ENCODE peak calls at places on chromosomes 11 and 22, in six cellular contexts. One of them, this sample, is unnamed.

GRCh38 chr11:14673824-14674432 is 30.3 kb downstream of the PDE3B start:
- DNase-seq in HCT116: no peak
- DNase-seq in A549: no peak
- DNase-seq in K562: no peak
- DNase-seq in HepG2: no peak
- DNase-seq in SK-N-SH: no peak
- DNase-seq in this sample: no peak

GRCh38 chr22:40385041-40385782 is 14.8 kb downstream of the SGSM3 start:
- DNase-seq in SK-N-SH: no peak
- DNase-seq in HepG2: no peak
- DNase-seq in A549: no peak
- DNase-seq in HCT116: no peak
- DNase-seq in K562: no peak
- DNase-seq in this sample: no peak

GRCh38 chr11:66063900-66064299 is 6.2 kb upstream of the PACS1 start:
- DNase-seq in HepG2: no peak
- DNase-seq in A549: no peak
- DNase-seq in K562: no peak
- DNase-seq in HCT116: no peak
- DNase-seq in SK-N-SH: no peak
- DNase-seq in this sample: no peak

GRCh38 chr11:102430158-102430836 is 22.3 kb downstream of the TMEM123 start:
- DNase-seq in HepG2: no peak
- DNase-seq in HCT116: no peak
- DNase-seq in K562: no peak
- DNase-seq in SK-N-SH: no peak
- DNase-seq in A549: no peak
- DNase-seq in this sample: no peak

GRCh38 chr11:77244277-77245014 is 57.0 kb downstream of the GDPD4 start:
- DNase-seq in A549: no peak
- DNase-seq in HepG2: peak; percentile 16
- DNase-seq in K562: no peak
- DNase-seq in HCT116: no peak
- DNase-seq in SK-N-SH: no peak
- DNase-seq in this sample: no peak

GRCh38 chr22:46538816-46539163 is 1.4 kb upstream of the CELSR1 start:
- DNase-seq in SK-N-SH: no peak
- DNase-seq in HepG2: no peak
- DNase-seq in HCT116: no peak
- DNase-seq in A549: no peak
- DNase-seq in K562: no peak
- DNase-seq in this sample: no peak

GRCh38 chr11:134558258-134558835 is 146.3 kb upstream of the B3GAT1 start:
- DNase-seq in HCT116: no peak
- DNase-seq in HepG2: no peak
- DNase-seq in K562: no peak
- DNase-seq in A549: no peak
- DNase-seq in SK-N-SH: no peak
- DNase-seq in this sample: no peak

GRCh38 chr11:99419991-99420390 is 399.2 kb downstream of the CNTN5 start:
- DNase-seq in A549: no peak
- DNase-seq in SK-N-SH: no peak
- DNase-seq in K562: no peak
- DNase-seq in HCT116: no peak
- DNase-seq in HepG2: no peak
- DNase-seq in this sample: no peak

GRCh38 chr11:58625086-58625485 is 2.6 kb downstream of the CNTF start:
- DNase-seq in SK-N-SH: no peak
- DNase-seq in K562: no peak
- DNase-seq in A549: no peak
- DNase-seq in HepG2: no peak
- DNase-seq in HCT116: no peak
- DNase-seq in this sample: no peak

GRCh38 chr11:8341966-8342365 is 78.3 kb upstream of the LMO1 start:
- DNase-seq in HCT116: no peak
- DNase-seq in A549: no peak
- DNase-seq in K562: no peak
- DNase-seq in HepG2: no peak
- DNase-seq in SK-N-SH: no peak
- DNase-seq in this sample: no peak

GRCh38 chr11:11612439-11612838 is 9.4 kb downstream of the GALNT18 start:
- DNase-seq in SK-N-SH: no peak
- DNase-seq in A549: no peak
- DNase-seq in HCT116: no peak
- DNase-seq in K562: no peak
- DNase-seq in HepG2: no peak
- DNase-seq in this sample: no peak

GRCh38 chr22:37544955-37545702 is 15.2 kb upstream of the CDC42EP1 start:
- DNase-seq in K562: no peak
- DNase-seq in HCT116: no peak
- DNase-seq in SK-N-SH: peak; percentile 56
- DNase-seq in A549: peak; percentile 62
- DNase-seq in HepG2: peak; percentile 81
- DNase-seq in this sample: peak; percentile 94

GRCh38 chr11:85855341-85855656 is at the start of gene CCDC83:
- DNase-seq in K562: no peak
- DNase-seq in HepG2: no peak
- DNase-seq in A549: no peak
- DNase-seq in SK-N-SH: no peak
- DNase-seq in HCT116: no peak
- DNase-seq in this sample: peak; percentile 65

GRCh38 chr11:7524831-7525230 is 11.0 kb downstream of the PPFIBP2 start:
- DNase-seq in HCT116: no peak
- DNase-seq in K562: no peak
- DNase-seq in HepG2: no peak
- DNase-seq in SK-N-SH: no peak
- DNase-seq in A549: no peak
- DNase-seq in this sample: no peak

GRCh38 chr11:10072841-10073240 is 221.2 kb downstream of the SBF2 start:
- DNase-seq in HepG2: no peak
- DNase-seq in SK-N-SH: no peak
- DNase-seq in HCT116: no peak
- DNase-seq in K562: no peak
- DNase-seq in A549: no peak
- DNase-seq in this sample: no peak

GRCh38 chr22:47458348-47458747 is 695.9 kb downstream of the TBC1D22A start:
- DNase-seq in SK-N-SH: no peak
- DNase-seq in HepG2: no peak
- DNase-seq in A549: no peak
- DNase-seq in HCT116: no peak
- DNase-seq in K562: no peak
- DNase-seq in this sample: no peak

GRCh38 chr11:23711981-23712380 is 784.9 kb upstream of the LUZP2 start:
- DNase-seq in HCT116: no peak
- DNase-seq in K562: no peak
- DNase-seq in SK-N-SH: no peak
- DNase-seq in HepG2: no peak
- DNase-seq in A549: no peak
- DNase-seq in this sample: peak; percentile 39

GRCh38 chr11:80280737-80281136 is 839.9 kb upstream of the TENM4 start:
- DNase-seq in HepG2: no peak
- DNase-seq in K562: no peak
- DNase-seq in SK-N-SH: no peak
- DNase-seq in HCT116: no peak
- DNase-seq in A549: no peak
- DNase-seq in this sample: no peak

GRCh38 chr11:46250071-46251052 is 27.1 kb upstream of the CREB3L1 start:
- DNase-seq in A549: no peak
- DNase-seq in SK-N-SH: no peak
- DNase-seq in HCT116: no peak
- DNase-seq in K562: no peak
- DNase-seq in HepG2: no peak
- DNase-seq in this sample: no peak

GRCh38 chr11:46254135-46254491 is 23.3 kb upstream of the CREB3L1 start:
- DNase-seq in K562: no peak
- DNase-seq in A549: no peak
- DNase-seq in SK-N-SH: no peak
- DNase-seq in HCT116: no peak
- DNase-seq in HepG2: peak; percentile 53
- DNase-seq in this sample: no peak

GRCh38 chr11:46253258-46254134 is 24.0 kb upstream of the CREB3L1 start:
- DNase-seq in SK-N-SH: no peak
- DNase-seq in A549: no peak
- DNase-seq in HCT116: no peak
- DNase-seq in K562: no peak
- DNase-seq in HepG2: no peak
- DNase-seq in this sample: no peak

GRCh38 chr11:46251954-46252353 is 25.5 kb upstream of the CREB3L1 start:
- DNase-seq in SK-N-SH: no peak
- DNase-seq in HepG2: no peak
- DNase-seq in HCT116: no peak
- DNase-seq in A549: no peak
- DNase-seq in K562: no peak
- DNase-seq in this sample: no peak

DNA sequence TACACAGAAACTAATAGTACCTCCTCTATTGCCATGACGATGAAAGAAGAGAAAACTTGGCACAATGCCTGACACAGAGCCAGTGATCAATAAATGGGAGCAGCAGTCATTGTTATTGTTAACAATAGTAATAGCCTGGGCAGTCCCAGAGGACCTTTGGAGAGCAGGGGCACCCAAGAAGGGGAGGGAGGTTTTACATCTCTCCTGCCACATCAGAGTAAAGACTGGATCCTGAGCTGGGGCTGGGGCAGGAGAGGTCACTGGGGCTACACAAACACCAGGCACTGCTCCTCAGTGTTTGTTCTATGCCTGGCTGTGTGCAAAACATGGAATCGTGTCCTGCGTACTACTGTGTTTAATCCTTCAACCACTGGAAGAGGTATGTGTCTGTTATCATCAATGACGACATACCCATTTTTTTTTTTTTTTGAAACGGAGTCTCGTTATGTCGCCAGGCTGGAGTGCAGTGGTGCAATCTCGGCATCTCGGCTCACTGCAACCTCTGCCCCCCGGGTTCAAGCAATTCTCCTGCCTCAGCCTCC is 25.0 kb upstream of the CREB3L1 start:
- DNase-seq in A549: no peak
- DNase-seq in SK-N-SH: no peak
- DNase-seq in HepG2: peak; percentile 89
- DNase-seq in HCT116: no peak
- DNase-seq in K562: no peak
- DNase-seq in this sample: no peak
- TF ChIP-seq REST in A549: no peak
- TF ChIP-seq REST in SK-N-SH: no peak
- TF ChIP-seq REST in HepG2: no peak
- TF ChIP-seq REST in HCT116: no peak
- TF ChIP-seq REST in K562: no peak
- TF ChIP-seq REST in this sample: no peak

GRCh38 chr22:41444360-41445170 is 2.0 kb downstream of the TOB2 start:
- DNase-seq in K562: peak; percentile 34
- DNase-seq in HCT116: peak; percentile 78
- DNase-seq in SK-N-SH: peak; percentile 82
- DNase-seq in A549: peak; percentile 77
- DNase-seq in HepG2: peak; percentile 98
- DNase-seq in this sample: peak; percentile 99

GRCh38 chr22:41446057-41446501 is 522 bp downstream of the TOB2 start:
- DNase-seq in A549: no peak
- DNase-seq in SK-N-SH: no peak
- DNase-seq in K562: peak; percentile 39
- DNase-seq in HepG2: no peak
- DNase-seq in HCT116: no peak
- DNase-seq in this sample: peak; percentile 29

GRCh38 chr22:41447435-41448188 is 1.0 kb upstream of the TOB2 start:
- DNase-seq in K562: peak; percentile 36
- DNase-seq in SK-N-SH: peak; percentile 50
- DNase-seq in HCT116: no peak
- DNase-seq in A549: no peak
- DNase-seq in HepG2: peak; percentile 73
- DNase-seq in this sample: peak; percentile 72

GRCh38 chr22:41446639-41447434 is at the start of gene TOB2:
- DNase-seq in SK-N-SH: peak; percentile 80
- DNase-seq in HCT116: peak; percentile 93
- DNase-seq in HepG2: peak; percentile 86
- DNase-seq in K562: peak; percentile 74
- DNase-seq in A549: peak; percentile 38
- DNase-seq in this sample: peak; percentile 97

GRCh38 chr22:41445171-41446056 is 1.2 kb downstream of the TOB2 start:
- DNase-seq in HCT116: no peak
- DNase-seq in K562: no peak
- DNase-seq in SK-N-SH: no peak
- DNase-seq in HepG2: no peak
- DNase-seq in A549: no peak
- DNase-seq in this sample: peak; percentile 71
- TF ChIP-seq REST in HCT116: no peak
- TF ChIP-seq REST in K562: no peak
- TF ChIP-seq REST in SK-N-SH: no peak
- TF ChIP-seq REST in HepG2: no peak
- TF ChIP-seq REST in A549: no peak
- TF ChIP-seq REST in this sample: no peak

DNA sequence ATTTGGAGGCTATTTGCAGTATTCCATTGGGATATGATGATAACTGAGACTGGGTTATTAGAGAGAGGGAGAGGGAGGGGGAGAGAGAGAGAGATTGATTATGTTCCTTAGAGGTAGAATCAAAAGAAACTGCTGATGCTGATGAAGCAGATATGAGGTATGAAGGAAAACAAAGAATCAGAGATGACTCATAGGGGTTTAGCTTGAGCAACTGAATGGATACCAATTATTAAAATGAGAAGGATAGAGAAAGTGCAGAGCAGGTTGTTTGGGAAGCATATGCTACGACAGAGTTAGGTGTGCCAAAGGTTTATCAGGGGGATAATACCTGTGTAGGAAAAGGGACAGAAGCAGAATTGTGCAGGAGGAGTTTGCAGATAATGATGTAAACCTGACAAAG is 12.7 kb upstream of the NUCB2 start:
- DNase-seq in HepG2: no peak
- DNase-seq in K562: no peak
- DNase-seq in A549: no peak
- DNase-seq in SK-N-SH: no peak
- DNase-seq in HCT116: no peak
- DNase-seq in this sample: no peak
- TF ChIP-seq REST in HepG2: no peak
- TF ChIP-seq REST in K562: no peak
- TF ChIP-seq REST in A549: no peak
- TF ChIP-seq REST in SK-N-SH: no peak
- TF ChIP-seq REST in HCT116: no peak
- TF ChIP-seq REST in this sample: no peak

GRCh38 chr22:44805663-44806062 is 53.3 kb downstream of the ARHGAP8 start:
- DNase-seq in HepG2: no peak
- DNase-seq in K562: no peak
- DNase-seq in SK-N-SH: no peak
- DNase-seq in HCT116: no peak
- DNase-seq in A549: no peak
- DNase-seq in this sample: no peak

GRCh38 chr22:44802071-44802700 is 49.8 kb downstream of the ARHGAP8 start:
- DNase-seq in A549: no peak
- DNase-seq in HCT116: no peak
- DNase-seq in HepG2: no peak
- DNase-seq in K562: peak; percentile 21
- DNase-seq in SK-N-SH: no peak
- DNase-seq in this sample: no peak

GRCh38 chr22:44802956-44803355 is 50.6 kb downstream of the ARHGAP8 start:
- DNase-seq in HepG2: no peak
- DNase-seq in K562: no peak
- DNase-seq in A549: no peak
- DNase-seq in SK-N-SH: no peak
- DNase-seq in HCT116: no peak
- DNase-seq in this sample: no peak

GRCh38 chr22:44801476-44801875 is 49.1 kb downstream of the ARHGAP8 start:
- DNase-seq in A549: no peak
- DNase-seq in HepG2: no peak
- DNase-seq in K562: no peak
- DNase-seq in HCT116: no peak
- DNase-seq in SK-N-SH: peak; percentile 50
- DNase-seq in this sample: no peak

GRCh38 chr22:44804327-44804726 is 52.0 kb downstream of the ARHGAP8 start:
- DNase-seq in SK-N-SH: no peak
- DNase-seq in HepG2: no peak
- DNase-seq in HCT116: no peak
- DNase-seq in A549: no peak
- DNase-seq in K562: no peak
- DNase-seq in this sample: no peak
- TF ChIP-seq REST in SK-N-SH: no peak
- TF ChIP-seq REST in HepG2: no peak
- TF ChIP-seq REST in HCT116: no peak
- TF ChIP-seq REST in A549: no peak
- TF ChIP-seq REST in K562: no peak
- TF ChIP-seq REST in this sample: no peak